ENCODE peak calls at places on chromosomes 6 and 20, in nine cellular contexts. One of them, this sample, is unnamed.

GRCh38 chr6:44898296-44898930 is 429.7 kb upstream of the RUNX2 start:
- DNase-seq in heart right ventricle: no peak
- DNase-seq in fibroblast of lung: peak; percentile 90
- DNase-seq in A673: no peak
- DNase-seq in body of pancreas: no peak
- DNase-seq in BE2C: no peak
- DNase-seq in psoas muscle: no peak
- DNase-seq in Panc1: no peak
- DNase-seq in GM23338: no peak
- DNase-seq in this sample: no peak

GRCh38 chr20:64065973-64066341 is 3.0 kb downstream of the TCEA2 start:
- DNase-seq in BE2C: no peak
- DNase-seq in heart right ventricle: no peak
- DNase-seq in body of pancreas: no peak
- DNase-seq in Panc1: peak; percentile 53
- DNase-seq in psoas muscle: no peak
- DNase-seq in A673: no peak
- DNase-seq in GM23338: peak; percentile 70
- DNase-seq in fibroblast of lung: peak; percentile 80
- DNase-seq in this sample: peak; percentile 61

GRCh38 chr6:52598123-52598823 is 21.4 kb upstream of the TRAM2 start:
- DNase-seq in A673: peak; percentile 91
- DNase-seq in body of pancreas: peak; percentile 60
- DNase-seq in fibroblast of lung: peak; percentile 82
- DNase-seq in GM23338: peak; percentile 97
- DNase-seq in psoas muscle: peak; percentile 75
- DNase-seq in BE2C: peak; percentile 92
- DNase-seq in Panc1: no peak
- DNase-seq in heart right ventricle: peak; percentile 76
- DNase-seq in this sample: peak; percentile 28

GRCh38 chr6:168130683-168131371 is 51.8 kb upstream of the FRMD1 start:
- DNase-seq in heart right ventricle: no peak
- DNase-seq in A673: no peak
- DNase-seq in BE2C: no peak
- DNase-seq in Panc1: no peak
- DNase-seq in body of pancreas: no peak
- DNase-seq in GM23338: no peak
- DNase-seq in fibroblast of lung: no peak
- DNase-seq in psoas muscle: no peak
- DNase-seq in this sample: no peak

GRCh38 chr6:111480988-111481830 is 1.8 kb downstream of the REV3L start:
- DNase-seq in psoas muscle: no peak
- DNase-seq in GM23338: no peak
- DNase-seq in A673: no peak
- DNase-seq in BE2C: no peak
- DNase-seq in heart right ventricle: no peak
- DNase-seq in Panc1: no peak
- DNase-seq in body of pancreas: no peak
- DNase-seq in fibroblast of lung: peak; percentile 39
- DNase-seq in this sample: no peak

GRCh38 chr20:63700199-63701050 is 4.0 kb downstream of the TNFRSF6B start:
- DNase-seq in A673: no peak
- DNase-seq in heart right ventricle: no peak
- DNase-seq in fibroblast of lung: no peak
- DNase-seq in Panc1: no peak
- DNase-seq in body of pancreas: no peak
- DNase-seq in GM23338: no peak
- DNase-seq in BE2C: peak; percentile 33
- DNase-seq in psoas muscle: peak; percentile 59
- DNase-seq in this sample: no peak

GRCh38 chr6:72616406-72617015 is 5.4 kb upstream of the KCNQ5 start:
- DNase-seq in psoas muscle: no peak
- DNase-seq in body of pancreas: no peak
- DNase-seq in heart right ventricle: no peak
- DNase-seq in fibroblast of lung: peak; percentile 39
- DNase-seq in BE2C: no peak
- DNase-seq in Panc1: no peak
- DNase-seq in GM23338: peak; percentile 67
- DNase-seq in A673: peak; percentile 58
- DNase-seq in this sample: peak; percentile 52

GRCh38 chr6:120545353-120545752 is 788.9 kb downstream of the TBC1D32 start:
- DNase-seq in fibroblast of lung: no peak
- DNase-seq in Panc1: no peak
- DNase-seq in body of pancreas: no peak
- DNase-seq in GM23338: no peak
- DNase-seq in heart right ventricle: no peak
- DNase-seq in A673: no peak
- DNase-seq in psoas muscle: no peak
- DNase-seq in BE2C: no peak
- DNase-seq in this sample: no peak

GRCh38 chr6:170296423-170296745 is 5.5 kb upstream of the DLL1 start:
- DNase-seq in body of pancreas: no peak
- DNase-seq in heart right ventricle: no peak
- DNase-seq in A673: no peak
- DNase-seq in BE2C: no peak
- DNase-seq in GM23338: peak; percentile 63
- DNase-seq in fibroblast of lung: no peak
- DNase-seq in Panc1: no peak
- DNase-seq in psoas muscle: no peak
- DNase-seq in this sample: no peak

GRCh38 chr6:1109134-1109533 is 202.8 kb upstream of the FOXQ1 start:
- DNase-seq in Panc1: no peak
- DNase-seq in heart right ventricle: no peak
- DNase-seq in body of pancreas: no peak
- DNase-seq in A673: no peak
- DNase-seq in BE2C: no peak
- DNase-seq in psoas muscle: no peak
- DNase-seq in fibroblast of lung: no peak
- DNase-seq in GM23338: no peak
- DNase-seq in this sample: no peak

GRCh38 chr6:157755752-157756411 is 67.2 kb upstream of the SNX9 start:
- DNase-seq in GM23338: no peak
- DNase-seq in psoas muscle: no peak
- DNase-seq in Panc1: no peak
- DNase-seq in body of pancreas: no peak
- DNase-seq in BE2C: no peak
- DNase-seq in A673: no peak
- DNase-seq in heart right ventricle: no peak
- DNase-seq in fibroblast of lung: no peak
- DNase-seq in this sample: no peak

GRCh38 chr20:36206068-36206467 is 30.2 kb upstream of the AAR2 start:
- DNase-seq in heart right ventricle: no peak
- DNase-seq in BE2C: no peak
- DNase-seq in A673: no peak
- DNase-seq in body of pancreas: no peak
- DNase-seq in fibroblast of lung: no peak
- DNase-seq in psoas muscle: no peak
- DNase-seq in Panc1: no peak
- DNase-seq in GM23338: no peak
- DNase-seq in this sample: no peak

GRCh38 chr20:31476648-31477220 is 1.6 kb downstream of the REM1 start:
- DNase-seq in heart right ventricle: no peak
- DNase-seq in Panc1: no peak
- DNase-seq in body of pancreas: no peak
- DNase-seq in BE2C: no peak
- DNase-seq in A673: no peak
- DNase-seq in GM23338: no peak
- DNase-seq in fibroblast of lung: no peak
- DNase-seq in psoas muscle: no peak
- DNase-seq in this sample: no peak

GRCh38 chr6:80638222-80639055 is 532.0 kb downstream of the BCKDHB start:
- DNase-seq in psoas muscle: no peak
- DNase-seq in Panc1: peak; percentile 74
- DNase-seq in A673: peak; percentile 99
- DNase-seq in heart right ventricle: peak; percentile 14
- DNase-seq in fibroblast of lung: peak; percentile 98
- DNase-seq in BE2C: peak; percentile 89
- DNase-seq in GM23338: peak; percentile 54
- DNase-seq in body of pancreas: peak; percentile 62
- DNase-seq in this sample: peak; percentile 88

GRCh38 chr6:134537146-134537555 is 219.2 kb upstream of the SGK1 start:
- DNase-seq in BE2C: no peak
- DNase-seq in heart right ventricle: no peak
- DNase-seq in body of pancreas: no peak
- DNase-seq in GM23338: no peak
- DNase-seq in psoas muscle: no peak
- DNase-seq in fibroblast of lung: peak; percentile 95
- DNase-seq in Panc1: peak; percentile 93
- DNase-seq in A673: peak; percentile 60
- DNase-seq in this sample: peak; percentile 100

GRCh38 chr6:158815915-158816314 is 3.3 kb downstream of the EZR start:
- DNase-seq in GM23338: no peak
- DNase-seq in body of pancreas: no peak
- DNase-seq in heart right ventricle: no peak
- DNase-seq in fibroblast of lung: no peak
- DNase-seq in psoas muscle: no peak
- DNase-seq in Panc1: no peak
- DNase-seq in A673: no peak
- DNase-seq in BE2C: no peak
- DNase-seq in this sample: no peak
- H3K4me3 ChIP-seq in GM23338: peak overlapping the region; percentile 91
- H3K4me3 ChIP-seq in body of pancreas: no peak overlapping the region
- H3K4me3 ChIP-seq in heart right ventricle: peak overlapping the region; percentile 86
- H3K4me3 ChIP-seq in fibroblast of lung: peak overlapping the region; percentile 70
- H3K4me3 ChIP-seq in psoas muscle: no peak overlapping the region
- H3K4me3 ChIP-seq in Panc1: peak overlapping the region; percentile 86
- H3K4me3 ChIP-seq in A673: no peak overlapping the region
- H3K4me3 ChIP-seq in BE2C: no peak overlapping the region
- H3K4me3 ChIP-seq in this sample: peak overlapping the region; percentile 77

GRCh38 chr6:16799279-16800193 is 38.3 kb upstream of the ATXN1 start:
- DNase-seq in heart right ventricle: no peak
- DNase-seq in A673: peak; percentile 36
- DNase-seq in body of pancreas: no peak
- DNase-seq in BE2C: no peak
- DNase-seq in Panc1: peak; percentile 12
- DNase-seq in GM23338: no peak
- DNase-seq in fibroblast of lung: peak; percentile 36
- DNase-seq in psoas muscle: no peak
- DNase-seq in this sample: peak; percentile 77

DNA sequence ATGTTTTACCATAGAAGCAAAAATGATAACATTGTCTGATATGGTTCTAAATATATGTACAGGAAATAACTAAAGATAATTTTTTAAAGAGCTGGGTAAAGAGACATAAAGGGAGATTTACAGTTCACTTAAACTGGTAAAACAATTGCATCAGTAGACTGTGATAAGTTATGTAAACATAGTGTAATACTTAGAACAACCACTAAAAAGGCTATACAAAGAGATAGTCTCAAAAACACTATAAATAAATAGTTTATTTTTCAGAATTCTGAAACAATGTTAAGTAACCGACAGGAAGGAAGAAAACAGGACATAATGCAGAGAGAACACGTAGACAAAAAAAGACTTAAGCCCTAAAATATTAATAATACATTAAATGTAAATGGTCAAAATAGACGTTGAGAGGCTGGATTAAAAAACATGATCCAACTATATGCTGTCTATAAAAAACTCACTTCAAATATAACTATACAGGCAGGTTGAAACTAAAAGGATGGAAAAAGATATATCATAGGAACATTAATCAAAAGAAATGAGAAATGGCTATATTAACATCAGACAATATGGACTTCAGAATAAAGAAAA is 32.7 kb upstream of the ATXN1 start:
- DNase-seq in heart right ventricle: no peak
- DNase-seq in psoas muscle: no peak
- DNase-seq in GM23338: no peak
- DNase-seq in A673: no peak
- DNase-seq in body of pancreas: no peak
- DNase-seq in BE2C: no peak
- DNase-seq in fibroblast of lung: no peak
- DNase-seq in Panc1: no peak
- DNase-seq in this sample: no peak
- TF ChIP-seq CTCF in heart right ventricle: no peak
- TF ChIP-seq CTCF in psoas muscle: no peak
- TF ChIP-seq CTCF in GM23338: no peak
- TF ChIP-seq CTCF in A673: no peak
- TF ChIP-seq CTCF in body of pancreas: no peak
- TF ChIP-seq CTCF in BE2C: no peak
- TF ChIP-seq CTCF in fibroblast of lung: no peak
- TF ChIP-seq CTCF in Panc1: no peak
- TF ChIP-seq CTCF in this sample: no peak

DNA sequence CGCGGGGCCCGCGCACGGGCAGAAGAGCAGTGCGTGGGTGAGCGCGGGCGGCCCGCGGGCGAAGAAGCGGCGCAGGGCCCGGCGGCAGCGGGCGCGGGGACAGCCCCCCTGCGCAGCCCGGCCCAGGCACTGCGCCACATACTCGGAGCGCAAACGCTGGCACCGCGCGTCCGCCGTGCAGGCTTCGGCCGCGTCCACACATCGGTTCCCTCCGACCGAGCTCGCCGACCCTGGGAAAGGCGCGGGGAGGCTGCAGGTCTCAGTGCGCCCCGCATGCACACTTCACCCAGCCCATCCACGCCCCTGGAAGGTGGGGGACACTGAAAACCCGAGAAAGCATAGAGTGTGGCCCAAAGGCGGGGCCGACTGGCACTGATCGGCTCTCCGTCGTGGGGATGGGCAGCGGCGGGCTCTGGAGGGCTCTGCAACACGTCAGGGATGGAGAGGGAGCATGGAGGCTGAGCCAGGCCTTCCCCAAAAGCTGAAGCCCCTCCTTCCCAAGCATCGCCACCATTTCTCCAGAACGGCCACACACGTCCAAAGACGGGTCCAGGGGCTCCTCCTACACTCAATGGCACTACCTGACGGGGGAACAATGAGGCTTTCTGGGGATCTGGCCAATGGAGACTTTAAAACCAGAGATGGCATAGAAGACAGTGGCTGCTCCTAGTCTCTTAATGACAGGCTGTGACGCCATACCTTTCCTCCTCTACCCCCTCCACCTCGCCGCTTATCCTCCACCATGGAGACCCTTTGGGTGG is 2.0 kb downstream of the GFRA4 start:
- DNase-seq in body of pancreas: no peak
- DNase-seq in GM23338: peak; percentile 62
- DNase-seq in BE2C: no peak
- DNase-seq in psoas muscle: peak; percentile 47
- DNase-seq in A673: no peak
- DNase-seq in heart right ventricle: no peak
- DNase-seq in Panc1: no peak
- DNase-seq in fibroblast of lung: no peak
- DNase-seq in this sample: no peak
- H3K27me3 ChIP-seq in body of pancreas: no peaks in the 10 kb centered on the region
- H3K27me3 ChIP-seq in GM23338: peaks cover 57% of the 10 kb centered on the region
- H3K27me3 ChIP-seq in BE2C: peaks cover 22% of the 10 kb centered on the region
- H3K27me3 ChIP-seq in psoas muscle: no peaks in the 10 kb centered on the region
- H3K27me3 ChIP-seq in A673: peaks cover 36% of the 10 kb centered on the region
- H3K27me3 ChIP-seq in heart right ventricle: peaks cover 45% of the 10 kb centered on the region
- H3K27me3 ChIP-seq in Panc1: peaks cover 8% of the 10 kb centered on the region
- H3K27me3 ChIP-seq in fibroblast of lung: peaks cover 33% of the 10 kb centered on the region
- H3K27me3 ChIP-seq in this sample: peaks cover 26% of the 10 kb centered on the region

DNA sequence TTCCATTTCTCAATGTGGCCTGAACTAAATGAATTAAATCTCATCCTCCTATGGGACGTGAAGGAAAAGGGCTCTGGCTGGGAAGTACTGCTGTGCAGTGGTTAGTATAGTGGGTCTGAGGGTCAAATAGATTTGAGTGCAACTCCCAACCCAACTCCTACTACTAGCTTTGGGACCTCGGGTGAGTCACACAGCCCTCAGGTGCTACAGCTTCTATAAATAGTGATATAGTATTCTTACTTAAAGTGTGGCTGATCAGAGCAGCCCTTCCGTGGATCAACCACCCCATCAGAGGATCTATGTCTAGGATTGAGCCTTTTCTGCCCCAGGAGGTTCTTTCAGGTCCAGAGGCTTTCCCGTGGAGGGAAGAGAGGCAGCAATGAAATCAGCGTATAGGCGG is 904 bp upstream of the UST start:
- DNase-seq in A673: no peak
- DNase-seq in GM23338: no peak
- DNase-seq in body of pancreas: peak; percentile 37
- DNase-seq in fibroblast of lung: peak; percentile 18
- DNase-seq in psoas muscle: no peak
- DNase-seq in BE2C: no peak
- DNase-seq in heart right ventricle: no peak
- DNase-seq in Panc1: no peak
- DNase-seq in this sample: peak; percentile 49
- H3K4me3 ChIP-seq in A673: peak overlapping the region; percentile 54
- H3K4me3 ChIP-seq in GM23338: peak overlapping the region; percentile 68
- H3K4me3 ChIP-seq in body of pancreas: no peak overlapping the region
- H3K4me3 ChIP-seq in fibroblast of lung: peak overlapping the region; percentile 69
- H3K4me3 ChIP-seq in psoas muscle: peak overlapping the region; percentile 78
- H3K4me3 ChIP-seq in BE2C: no peak overlapping the region
- H3K4me3 ChIP-seq in heart right ventricle: peak overlapping the region; percentile 70
- H3K4me3 ChIP-seq in Panc1: peak overlapping the region; percentile 64
- H3K4me3 ChIP-seq in this sample: peak overlapping the region; percentile 75